ENCODE peak calls at places on chromosome 2, in five cellular contexts. One of them, this sample, is unnamed.

GRCh38 chr2:232388324-232388891 is 9.9 kb downstream of the ALPP start:
- DNase-seq in H9: no peak
- DNase-seq in BE2C: no peak
- DNase-seq in uterus: no peak
- DNase-seq in CD8-positive, alpha-beta T cell: no peak
- DNase-seq in this sample: no peak

GRCh38 chr2:219611866-219612604 is 14.4 kb downstream of the STK11IP start:
- DNase-seq in H9: no peak
- DNase-seq in BE2C: no peak
- DNase-seq in uterus: no peak
- DNase-seq in CD8-positive, alpha-beta T cell: no peak
- DNase-seq in this sample: no peak

GRCh38 chr2:239256297-239256696 is 144.5 kb downstream of the HDAC4 start:
- DNase-seq in H9: no peak
- DNase-seq in BE2C: no peak
- DNase-seq in uterus: no peak
- DNase-seq in CD8-positive, alpha-beta T cell: no peak
- DNase-seq in this sample: no peak

GRCh38 chr2:33134086-33134763 is 187.5 kb downstream of the LTBP1 start:
- DNase-seq in H9: no peak
- DNase-seq in BE2C: no peak
- DNase-seq in uterus: peak; percentile 71
- DNase-seq in CD8-positive, alpha-beta T cell: no peak
- DNase-seq in this sample: peak; percentile 98

GRCh38 chr2:238585836-238586821 is 159.4 kb downstream of the ASB1 start:
- DNase-seq in H9: peak; percentile 22
- DNase-seq in BE2C: no peak
- DNase-seq in uterus: no peak
- DNase-seq in CD8-positive, alpha-beta T cell: no peak
- DNase-seq in this sample: no peak

GRCh38 chr2:205850611-205851010 is 168.3 kb downstream of the NRP2 start:
- DNase-seq in H9: no peak
- DNase-seq in BE2C: no peak
- DNase-seq in uterus: no peak
- DNase-seq in CD8-positive, alpha-beta T cell: no peak
- DNase-seq in this sample: no peak

GRCh38 chr2:55891671-55892071 is 31.9 kb downstream of the EFEMP1 start:
- DNase-seq in H9: no peak
- DNase-seq in BE2C: no peak
- DNase-seq in uterus: no peak
- DNase-seq in CD8-positive, alpha-beta T cell: no peak
- DNase-seq in this sample: no peak

GRCh38 chr2:197158138-197158537 is 152.4 kb downstream of the ANKRD44 start:
- DNase-seq in H9: no peak
- DNase-seq in BE2C: no peak
- DNase-seq in uterus: no peak
- DNase-seq in CD8-positive, alpha-beta T cell: no peak
- DNase-seq in this sample: no peak

GRCh38 chr2:219661955-219662395 is 34.5 kb downstream of the SLC4A3 start:
- DNase-seq in H9: peak; percentile 26
- DNase-seq in BE2C: no peak
- DNase-seq in uterus: no peak
- DNase-seq in CD8-positive, alpha-beta T cell: no peak
- DNase-seq in this sample: no peak

GRCh38 chr2:198004921-198005829 is 200.8 kb downstream of the PLCL1 start:
- DNase-seq in H9: no peak
- DNase-seq in BE2C: no peak
- DNase-seq in uterus: no peak
- DNase-seq in CD8-positive, alpha-beta T cell: no peak
- DNase-seq in this sample: no peak

GRCh38 chr2:96353032-96353561 is 17.5 kb downstream of the NCAPH start:
- DNase-seq in H9: no peak
- DNase-seq in BE2C: peak; percentile 80
- DNase-seq in uterus: peak; percentile 26
- DNase-seq in CD8-positive, alpha-beta T cell: no peak
- DNase-seq in this sample: no peak

GRCh38 chr2:209368406-209368805 is 55.4 kb upstream of the MAP2 start:
- DNase-seq in H9: no peak
- DNase-seq in BE2C: no peak
- DNase-seq in uterus: no peak
- DNase-seq in CD8-positive, alpha-beta T cell: no peak
- DNase-seq in this sample: no peak

GRCh38 chr2:239521518-239521815 is 120.6 kb upstream of the HDAC4 start:
- DNase-seq in H9: no peak
- DNase-seq in BE2C: no peak
- DNase-seq in uterus: no peak
- DNase-seq in CD8-positive, alpha-beta T cell: no peak
- DNase-seq in this sample: no peak

GRCh38 chr2:109663721-109664120 is 49.6 kb downstream of the SOWAHC start:
- DNase-seq in H9: no peak
- DNase-seq in BE2C: no peak
- DNase-seq in uterus: peak; percentile 50
- DNase-seq in CD8-positive, alpha-beta T cell: no peak
- DNase-seq in this sample: peak; percentile 40

GRCh38 chr2:239765911-239766310 is 259.2 kb downstream of the NDUFA10 start:
- DNase-seq in H9: no peak
- DNase-seq in BE2C: no peak
- DNase-seq in uterus: no peak
- DNase-seq in CD8-positive, alpha-beta T cell: no peak
- DNase-seq in this sample: no peak

GRCh38 chr2:45232824-45233223 is 223.6 kb upstream of the SIX2 start:
- DNase-seq in H9: no peak
- DNase-seq in BE2C: no peak
- DNase-seq in uterus: no peak
- DNase-seq in CD8-positive, alpha-beta T cell: no peak
- DNase-seq in this sample: no peak

GRCh38 chr2:223764796-223765195 is 72.6 kb downstream of the AP1S3 start:
- DNase-seq in H9: no peak
- DNase-seq in BE2C: no peak
- DNase-seq in uterus: no peak
- DNase-seq in CD8-positive, alpha-beta T cell: no peak
- DNase-seq in this sample: no peak

GRCh38 chr2:199471443-199472057 is 13.8 kb upstream of the SATB2 start:
- DNase-seq in H9: peak; percentile 92
- DNase-seq in BE2C: peak; percentile 85
- DNase-seq in uterus: peak; percentile 37
- DNase-seq in CD8-positive, alpha-beta T cell: no peak
- DNase-seq in this sample: no peak

GRCh38 chr2:42792583-42793313 is at the start of gene HAAO:
- DNase-seq in H9: peak; percentile 54
- DNase-seq in BE2C: no peak
- DNase-seq in uterus: peak; percentile 75
- DNase-seq in CD8-positive, alpha-beta T cell: no peak
- DNase-seq in this sample: no peak

GRCh38 chr2:21415234-21415633 is 291.5 kb downstream of the TDRD15 start:
- DNase-seq in H9: peak; percentile 59
- DNase-seq in BE2C: peak; percentile 38
- DNase-seq in uterus: no peak
- DNase-seq in CD8-positive, alpha-beta T cell: no peak
- DNase-seq in this sample: no peak

GRCh38 chr2:60558536-60558935 is 5.1 kb upstream of the BCL11A start:
- DNase-seq in H9: no peak
- DNase-seq in BE2C: no peak
- DNase-seq in uterus: no peak
- DNase-seq in CD8-positive, alpha-beta T cell: no peak
- DNase-seq in this sample: no peak

GRCh38 chr2:60556998-60557955 is 3.8 kb upstream of the BCL11A start:
- DNase-seq in H9: no peak
- DNase-seq in BE2C: no peak
- DNase-seq in uterus: no peak
- DNase-seq in CD8-positive, alpha-beta T cell: no peak
- DNase-seq in this sample: no peak

GRCh38 chr2:60556441-60556997 is 3.1 kb upstream of the BCL11A start:
- DNase-seq in H9: no peak
- DNase-seq in BE2C: no peak
- DNase-seq in uterus: no peak
- DNase-seq in CD8-positive, alpha-beta T cell: no peak
- DNase-seq in this sample: no peak

GRCh38 chr2:60559880-60560279 is 6.4 kb upstream of the BCL11A start:
- DNase-seq in H9: no peak
- DNase-seq in BE2C: no peak
- DNase-seq in uterus: no peak
- DNase-seq in CD8-positive, alpha-beta T cell: no peak
- DNase-seq in this sample: no peak

GRCh38 chr2:60560734-60561649 is 7.5 kb upstream of the BCL11A start:
- DNase-seq in H9: no peak
- DNase-seq in BE2C: no peak
- DNase-seq in uterus: no peak
- DNase-seq in CD8-positive, alpha-beta T cell: no peak
- DNase-seq in this sample: no peak
- TF ChIP-seq CTCF in H9: peak; percentile 76
- TF ChIP-seq CTCF in BE2C: peak; percentile 54
- TF ChIP-seq CTCF in uterus: peak; percentile 12
- TF ChIP-seq CTCF in CD8-positive, alpha-beta T cell: no peak
- TF ChIP-seq CTCF in this sample: peak; percentile 47

GRCh38 chr2:165778653-165779451 is 15.2 kb downstream of the GALNT3 start:
- DNase-seq in H9: peak; percentile 43
- DNase-seq in BE2C: peak; percentile 5
- DNase-seq in uterus: no peak
- DNase-seq in CD8-positive, alpha-beta T cell: no peak
- DNase-seq in this sample: no peak
- TF ChIP-seq CTCF in H9: peak; percentile 71
- TF ChIP-seq CTCF in BE2C: peak; percentile 53
- TF ChIP-seq CTCF in uterus: no peak
- TF ChIP-seq CTCF in CD8-positive, alpha-beta T cell: no peak
- TF ChIP-seq CTCF in this sample: peak; percentile 7

GRCh38 chr2:73085691-73086090 is 14.2 kb upstream of the SFXN5 start:
- DNase-seq in H9: peak; percentile 87
- DNase-seq in BE2C: peak; percentile 77
- DNase-seq in uterus: peak; percentile 79
- DNase-seq in CD8-positive, alpha-beta T cell: peak; percentile 75
- DNase-seq in this sample: no peak
- TF ChIP-seq CTCF in H9: peak; percentile 97
- TF ChIP-seq CTCF in BE2C: peak; percentile 79
- TF ChIP-seq CTCF in uterus: peak; percentile 92
- TF ChIP-seq CTCF in CD8-positive, alpha-beta T cell: peak; percentile 70
- TF ChIP-seq CTCF in this sample: peak; percentile 96

DNA sequence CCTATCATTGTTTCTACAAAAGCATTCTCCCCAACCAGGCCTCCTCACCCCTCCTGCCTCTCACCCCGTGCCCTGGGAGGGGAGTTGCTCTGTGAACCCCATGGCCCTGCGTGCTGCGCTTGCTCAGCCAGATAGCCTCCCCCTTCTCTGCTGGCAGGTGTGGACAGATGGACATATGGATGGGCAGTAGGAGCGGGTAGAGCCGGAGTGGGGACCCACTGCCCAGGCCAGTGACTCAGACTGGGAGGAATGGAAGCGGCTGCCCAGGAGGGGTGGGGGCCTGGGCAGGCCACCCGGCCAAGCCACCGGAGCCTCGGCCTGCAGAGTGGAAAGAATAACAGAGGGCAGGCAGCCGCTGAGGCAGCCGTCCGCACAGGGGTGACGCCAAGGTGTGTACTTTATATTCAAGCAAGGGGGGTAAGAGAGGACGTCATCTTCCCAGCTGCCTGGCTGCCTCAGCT is 8.7 kb downstream of the CYP26B1 start:
- DNase-seq in H9: peak; percentile 21
- DNase-seq in BE2C: no peak
- DNase-seq in uterus: peak; percentile 8
- DNase-seq in CD8-positive, alpha-beta T cell: no peak
- DNase-seq in this sample: no peak
- TF ChIP-seq CTCF in H9: no peak
- TF ChIP-seq CTCF in BE2C: no peak
- TF ChIP-seq CTCF in uterus: no peak
- TF ChIP-seq CTCF in CD8-positive, alpha-beta T cell: no peak
- TF ChIP-seq CTCF in this sample: no peak

GRCh38 chr2:222318712-222319575 is 20.1 kb upstream of the PAX3 start:
- DNase-seq in H9: no peak
- DNase-seq in BE2C: peak; percentile 83
- DNase-seq in uterus: peak; percentile 58
- DNase-seq in CD8-positive, alpha-beta T cell: no peak
- DNase-seq in this sample: no peak
- TF ChIP-seq CTCF in H9: peak; percentile 35
- TF ChIP-seq CTCF in BE2C: peak; percentile 50
- TF ChIP-seq CTCF in uterus: peak; percentile 45
- TF ChIP-seq CTCF in CD8-positive, alpha-beta T cell: no peak
- TF ChIP-seq CTCF in this sample: no peak

DNA sequence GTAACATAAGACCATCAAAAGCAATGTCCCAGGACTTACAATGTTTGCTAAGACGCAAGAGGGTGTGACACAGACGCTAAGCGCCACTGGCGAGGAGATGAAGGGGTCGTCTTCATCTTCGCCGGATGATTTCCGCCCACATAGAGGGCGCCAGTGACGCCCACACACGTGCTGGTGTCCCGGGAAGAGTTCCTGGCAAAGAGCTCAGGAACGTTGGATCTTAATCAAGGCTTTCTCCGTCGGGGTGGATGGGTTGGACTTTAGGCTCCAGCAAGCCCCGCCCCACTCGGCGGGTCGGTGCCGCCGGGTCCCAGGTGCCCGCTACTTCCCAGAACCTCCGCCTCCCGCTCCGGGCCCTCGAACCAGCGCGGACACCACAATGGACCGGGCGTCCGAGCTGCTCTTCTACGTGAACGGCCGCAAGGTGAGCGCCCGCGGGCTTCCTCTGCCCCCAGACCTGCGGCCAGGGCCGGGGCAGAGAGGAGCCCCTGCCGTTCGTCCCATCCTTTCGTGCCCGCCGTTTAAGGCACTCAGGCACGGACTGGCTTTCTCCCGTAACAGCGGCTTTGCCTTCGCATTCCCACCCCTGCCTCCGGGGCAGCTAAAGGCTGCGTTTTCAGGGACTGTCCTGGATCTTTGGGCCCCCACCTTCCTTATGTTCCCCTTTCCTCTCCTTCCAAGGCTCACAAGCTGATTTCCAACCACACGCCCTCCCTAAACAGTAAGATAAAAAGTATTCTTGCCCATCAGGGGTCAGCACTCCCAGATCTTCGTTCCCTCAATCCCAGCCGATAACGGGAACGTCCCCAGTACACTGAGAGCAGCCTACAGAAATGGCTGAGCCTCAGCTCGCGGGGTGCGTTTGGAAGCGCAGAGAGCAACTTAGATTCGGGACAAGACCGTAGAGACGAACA is at the start of gene AOX1:
- DNase-seq in H9: peak; percentile 86
- DNase-seq in BE2C: peak; percentile 51
- DNase-seq in uterus: peak; percentile 74
- DNase-seq in CD8-positive, alpha-beta T cell: no peak
- DNase-seq in this sample: no peak
- TF ChIP-seq CTCF in H9: peak; percentile 30
- TF ChIP-seq CTCF in BE2C: peak; percentile 48
- TF ChIP-seq CTCF in uterus: no peak
- TF ChIP-seq CTCF in CD8-positive, alpha-beta T cell: no peak
- TF ChIP-seq CTCF in this sample: peak; percentile 20

DNA sequence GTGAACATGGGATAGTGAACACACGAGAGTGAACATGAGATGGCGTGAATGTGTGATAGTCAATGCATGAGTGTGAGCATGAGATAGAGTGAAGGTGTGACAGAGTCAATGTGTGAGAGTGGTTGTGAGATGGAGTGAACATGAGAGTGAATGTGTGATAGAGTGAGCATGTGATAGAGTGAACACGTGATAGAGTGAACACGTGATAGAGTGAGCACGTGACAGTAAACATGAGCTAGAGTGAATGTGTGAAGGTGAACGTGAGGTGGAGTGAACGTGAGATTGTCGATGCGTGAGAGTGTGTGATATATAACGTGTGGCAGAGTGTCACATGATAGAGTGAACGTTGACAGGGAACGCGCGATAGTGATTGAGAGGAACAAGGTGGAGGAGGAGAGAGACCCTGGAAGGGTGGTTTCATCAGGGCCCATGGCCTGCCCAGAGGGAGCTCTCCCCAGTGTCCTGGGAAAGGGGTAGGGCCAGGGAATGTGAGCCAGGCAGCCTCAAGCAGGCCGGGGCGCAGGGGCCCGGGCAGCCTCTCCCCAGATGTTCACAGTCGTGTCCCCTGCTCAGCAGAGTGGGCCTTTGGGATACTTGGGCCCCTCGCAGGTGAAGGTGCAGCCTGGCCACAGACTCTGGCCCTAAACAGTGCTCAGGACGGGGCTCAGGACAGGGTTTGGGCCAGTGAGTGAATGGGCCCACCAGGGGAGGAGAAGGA is 516.9 kb downstream of the EIPR1 start:
- DNase-seq in H9: no peak
- DNase-seq in BE2C: no peak
- DNase-seq in uterus: no peak
- DNase-seq in CD8-positive, alpha-beta T cell: no peak
- DNase-seq in this sample: no peak
- TF ChIP-seq CTCF in H9: no peak
- TF ChIP-seq CTCF in BE2C: no peak
- TF ChIP-seq CTCF in uterus: no peak
- TF ChIP-seq CTCF in CD8-positive, alpha-beta T cell: no peak
- TF ChIP-seq CTCF in this sample: no peak